ENCODE peak calls at places on chromosomes 7 and 10, in six cellular contexts. P, N, A, I, C and Z are unnamed samples.

GRCh38 chr7:110522061-110522750 is 568.7 kb upstream of the LRRN3 start:
- DNase-seq in P (no peak), N (no peak), A (no peak), I (no peak), C (no peak), Z (no peak)

GRCh38 chr7:44385384-44386138 is 60.2 kb upstream of the CAMK2B start:
- DNase-seq in P (no peak), N (no peak), A (peak), I (peak), C (no peak), Z (no peak)

GRCh38 chr10:10662720-10663467 is 354.8 kb upstream of the CELF2 start:
- DNase-seq in P (no peak), N (no peak), A (no peak), I (no peak), C (no peak), Z (no peak)

GRCh38 chr7:1851731-1852531 is 181.9 kb downstream of the ELFN1 start:
- DNase-seq in P (no peak), N (peak), A (no peak), I (no peak), C (peak), Z (no peak)

GRCh38 chr7:151724920-151725584 is 151.9 kb downstream of the PRKAG2 start:
- DNase-seq in P (no peak), N (no peak), A (no peak), I (no peak), C (peak), Z (peak)

GRCh38 chr7:101743241-101743994 is 74.0 kb upstream of the CUX1 start:
- DNase-seq in P (peak), N (peak), A (peak), I (peak), C (peak), Z (peak)

GRCh38 chr7:99437946-99438572 is 539 bp downstream of the PTCD1 start:
- DNase-seq in P (peak), N (no peak), A (no peak), I (no peak), C (no peak), Z (no peak)

GRCh38 chr7:5822742-5823503 is 41.5 kb upstream of the RNF216 start:
- DNase-seq in P (peak), N (peak), A (peak), I (peak), C (peak), Z (peak)

GRCh38 chr10:66176772-66177171 is 749.1 kb upstream of the LRRTM3 start:
- DNase-seq in P (no peak), N (no peak), A (no peak), I (no peak), C (no peak), Z (no peak)

GRCh38 chr10:86209726-86210125 is 156.9 kb downstream of the GRID1 start:
- DNase-seq in P (no peak), N (no peak), A (no peak), I (no peak), C (no peak), Z (no peak)

GRCh38 chr7:25835191-25835590 is 316.8 kb upstream of the NFE2L3 start:
- DNase-seq in P (no peak), N (no peak), A (no peak), I (no peak), C (no peak), Z (no peak)

GRCh38 chr7:12571691-12572090 is 1.2 kb downstream of the SCIN start:
- DNase-seq in P (no peak), N (no peak), A (no peak), I (no peak), C (no peak), Z (no peak)

GRCh38 chr10:132335189-132336063 is 3.4 kb downstream of the LRRC27 start:
- DNase-seq in P (no peak), N (peak), A (peak), I (peak), C (no peak), Z (peak)

GRCh38 chr10:28796606-28797512 is 119.5 kb downstream of the BAMBI start:
- DNase-seq in P (peak), N (peak), A (no peak), I (peak), C (no peak), Z (no peak)

GRCh38 chr7:150846291-150847115 is 5.8 kb upstream of the AOC1 start:
- DNase-seq in P (no peak), N (no peak), A (peak), I (no peak), C (no peak), Z (no peak)

GRCh38 chr7:135253851-135254815 is 20.5 kb downstream of the STRA8 start:
- DNase-seq in P (peak), N (peak), A (no peak), I (peak), C (no peak), Z (no peak)

GRCh38 chr7:86008898-86009297 is 634.8 kb upstream of the GRM3 start:
- DNase-seq in P (no peak), N (no peak), A (no peak), I (no peak), C (no peak), Z (no peak)

GRCh38 chr7:86012955-86013354 is 630.8 kb upstream of the GRM3 start:
- DNase-seq in P (no peak), N (no peak), A (no peak), I (no peak), C (no peak), Z (no peak)

GRCh38 chr7:86013662-86014061 is 630.0 kb upstream of the GRM3 start:
- DNase-seq in P (no peak), N (no peak), A (no peak), I (no peak), C (no peak), Z (no peak)
- TF ChIP-seq CTCF in P (no peak), N (no peak), A (no peak), I (no peak), C (no peak), Z (no peak)

DNA sequence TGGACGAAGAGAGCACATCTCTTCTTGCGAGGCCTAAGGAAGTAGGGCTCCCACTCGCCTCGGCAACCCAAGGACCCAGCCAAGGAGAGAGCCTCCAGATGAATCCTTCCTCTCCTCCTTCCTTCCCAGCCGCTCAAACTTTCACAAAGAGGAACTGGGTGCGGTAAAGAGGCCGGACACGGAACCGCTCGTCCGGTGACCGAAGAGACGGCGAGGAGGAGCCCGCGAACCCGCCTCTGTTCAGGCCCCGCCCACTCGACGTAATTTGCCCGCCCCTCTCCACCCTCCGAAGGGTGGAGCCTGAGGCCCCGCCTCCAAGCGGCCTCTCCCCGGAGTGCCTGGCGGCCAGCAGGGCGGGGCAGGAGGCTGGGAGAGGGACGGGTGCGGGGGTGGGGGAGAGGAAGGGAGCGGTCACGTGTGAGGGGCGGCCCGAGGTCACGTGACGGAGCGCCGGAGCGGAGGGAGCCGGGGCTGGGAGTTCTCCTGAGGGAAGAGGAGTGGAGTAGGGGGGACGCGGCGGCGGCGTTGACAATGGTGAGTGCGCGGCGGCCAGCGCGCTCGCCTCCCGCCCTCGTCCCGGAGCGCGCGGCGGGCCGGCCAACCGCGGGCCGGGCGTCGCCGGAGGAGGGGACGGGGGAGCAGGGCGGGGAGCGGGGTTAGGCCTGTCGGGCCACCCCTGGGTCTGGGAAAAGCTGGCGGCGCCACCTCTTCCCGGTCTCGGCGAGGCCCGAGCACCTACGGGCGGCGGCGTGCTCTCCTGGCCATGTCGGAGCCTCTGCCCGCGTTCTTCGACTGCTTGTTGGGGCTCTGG is at the start of gene VPS26A:
- DNase-seq in P (peak), N (peak), A (peak), I (peak), C (peak), Z (peak)
- TF ChIP-seq CTCF in P (no peak), N (no peak), A (no peak), I (peak), C (no peak), Z (peak)

GRCh38 chr10:15898046-15898445 is 37.7 kb upstream of the MINDY3 start:
- DNase-seq in P (no peak), N (no peak), A (no peak), I (no peak), C (no peak), Z (no peak)
- TF ChIP-seq CTCF in P (no peak), N (peak), A (peak), I (peak), C (no peak), Z (peak)

DNA sequence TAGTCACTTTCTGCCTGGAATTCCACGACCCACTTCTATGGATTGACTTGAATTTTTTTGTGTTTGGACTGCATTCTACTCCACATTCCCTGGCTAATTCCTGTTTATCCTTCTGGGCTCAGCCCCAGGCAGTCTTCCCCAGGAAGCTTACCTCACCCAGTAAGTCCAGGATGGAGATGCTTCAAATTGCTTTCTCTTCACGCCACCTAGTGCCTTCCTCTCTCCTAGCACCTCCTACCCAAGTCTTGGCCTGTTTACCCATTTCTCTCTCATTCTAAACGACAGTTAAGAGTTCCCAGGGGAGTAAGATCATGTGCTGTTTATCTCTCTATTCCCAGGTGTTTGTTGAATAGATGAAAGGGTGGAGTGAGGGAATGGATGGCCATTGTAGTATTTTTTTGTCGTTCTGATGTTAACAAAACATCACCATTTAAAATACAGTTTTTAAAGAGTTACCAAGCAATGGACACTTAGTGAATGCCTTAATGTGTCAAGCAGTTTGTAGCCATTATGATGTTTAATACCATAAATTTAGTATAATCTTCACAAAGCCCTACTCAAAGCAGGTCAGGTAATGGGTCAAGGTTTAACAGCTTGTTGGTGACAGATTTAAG is 45.5 kb upstream of the TARP start:
- DNase-seq in P (no peak), N (no peak), A (peak), I (peak), C (no peak), Z (peak)
- TF ChIP-seq CTCF in P (no peak), N (peak), A (peak), I (peak), C (peak), Z (peak)

GRCh38 chr10:76037531-76037930 is 606.1 kb downstream of the LRMDA start:
- DNase-seq in P (no peak), N (no peak), A (no peak), I (no peak), C (no peak), Z (no peak)

GRCh38 chr10:76036962-76037361 is 605.5 kb downstream of the LRMDA start:
- DNase-seq in P (no peak), N (no peak), A (no peak), I (no peak), C (no peak), Z (no peak)

GRCh38 chr10:76040830-76041220 is 609.4 kb downstream of the LRMDA start:
- DNase-seq in P (no peak), N (no peak), A (no peak), I (no peak), C (no peak), Z (no peak)

GRCh38 chr10:76038696-76039095 is 607.3 kb downstream of the LRMDA start:
- DNase-seq in P (no peak), N (no peak), A (no peak), I (no peak), C (no peak), Z (no peak)

DNA sequence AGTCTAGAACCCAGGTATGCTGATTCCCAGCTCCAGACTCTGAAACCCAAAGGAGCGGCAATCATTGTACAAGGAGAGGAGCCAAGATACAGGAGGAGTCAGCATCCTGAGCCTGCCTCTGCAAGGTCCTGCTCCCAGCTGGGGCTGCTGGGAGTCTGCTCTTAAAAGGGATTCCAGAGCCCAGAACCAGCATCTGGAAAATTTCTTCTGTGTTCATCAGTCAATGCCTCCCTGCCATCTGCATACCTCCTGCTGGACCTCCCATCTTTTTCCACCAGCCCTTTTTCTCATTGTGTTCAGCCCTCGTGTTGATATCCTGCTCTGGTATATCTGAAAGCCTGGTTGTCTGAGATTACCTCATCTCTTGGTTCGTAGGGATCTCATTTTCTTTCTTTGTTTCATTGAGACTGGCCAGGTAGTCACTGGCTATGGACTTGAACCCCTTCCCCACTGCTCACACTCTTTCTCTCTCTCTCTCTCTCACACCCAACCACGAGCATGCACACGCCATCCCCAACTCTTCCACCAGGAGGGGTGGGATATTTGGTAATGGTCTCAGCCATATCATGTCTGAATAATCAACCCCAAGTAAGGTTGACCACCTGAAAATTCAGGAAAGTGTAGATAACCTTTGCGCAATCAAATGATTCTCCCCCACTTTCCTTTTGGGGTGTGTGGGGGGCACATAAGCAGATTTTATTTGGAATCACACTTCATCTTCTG is 608.8 kb downstream of the LRMDA start:
- DNase-seq in P (no peak), N (no peak), A (no peak), I (no peak), C (no peak), Z (no peak)
- TF ChIP-seq CTCF in P (no peak), N (peak), A (peak), I (no peak), C (no peak), Z (no peak)

DNA sequence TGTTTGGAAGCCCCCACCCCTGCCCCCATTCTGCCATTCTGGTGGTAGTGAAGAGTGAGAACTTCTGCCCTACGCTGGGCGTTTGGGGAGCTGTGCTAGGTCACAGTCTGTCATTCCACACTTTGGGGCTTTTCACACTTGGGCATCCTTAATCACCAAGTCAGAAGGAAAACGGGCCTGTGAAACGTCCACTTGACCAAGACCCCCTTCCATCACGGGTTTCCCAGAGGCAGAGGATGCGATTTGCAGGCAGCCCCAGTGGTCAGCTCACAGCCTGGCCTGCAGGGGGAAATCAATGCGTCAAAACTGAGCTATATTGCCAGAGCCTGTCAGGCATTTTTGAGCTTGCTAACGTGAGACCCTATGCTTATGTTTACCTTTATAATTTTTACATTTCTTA is 663.3 kb upstream of the MGMT start:
- DNase-seq in P (no peak), N (no peak), A (no peak), I (no peak), C (no peak), Z (no peak)
- TF ChIP-seq CTCF in P (no peak), N (no peak), A (peak), I (no peak), C (no peak), Z (no peak)

GRCh38 chr10:125747417-125747816 is 27.9 kb downstream of the EDRF1 start:
- DNase-seq in P (no peak), N (no peak), A (no peak), I (no peak), C (no peak), Z (no peak)

GRCh38 chr10:125739994-125740679 is 20.6 kb downstream of the EDRF1 start:
- DNase-seq in P (no peak), N (no peak), A (no peak), I (no peak), C (no peak), Z (no peak)

GRCh38 chr10:125742465-125742864 is 23.0 kb downstream of the EDRF1 start:
- DNase-seq in P (no peak), N (no peak), A (no peak), I (no peak), C (no peak), Z (no peak)
- TF ChIP-seq CTCF in P (no peak), N (no peak), A (no peak), I (no peak), C (no peak), Z (no peak)

DNA sequence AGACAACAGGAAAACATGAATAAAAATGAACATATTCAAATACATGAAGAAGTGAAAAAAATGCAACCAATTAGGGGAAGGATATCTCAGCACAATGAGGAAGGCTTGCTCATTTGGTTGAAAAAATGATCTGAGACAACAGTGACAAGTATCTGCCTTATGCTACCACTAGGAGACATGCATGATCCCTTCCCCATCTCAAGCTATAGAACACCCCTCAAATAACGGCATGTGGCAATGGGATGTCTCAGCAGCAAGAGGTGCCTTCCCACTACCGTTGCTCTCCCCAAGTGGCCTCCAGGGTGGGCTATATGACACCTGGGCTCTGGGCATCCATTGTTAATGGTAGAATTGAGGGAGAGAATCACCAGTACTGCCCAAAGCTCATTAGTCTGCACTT is 98.1 kb upstream of the RSU1 start:
- DNase-seq in P (no peak), N (no peak), A (peak), I (no peak), C (no peak), Z (no peak)
- TF ChIP-seq CTCF in P (no peak), N (no peak), A (peak), I (no peak), C (no peak), Z (no peak)

GRCh38 chr7:49776994-49777393 is 3.6 kb downstream of the VWC2 start:
- DNase-seq in P (no peak), N (peak), A (peak), I (no peak), C (no peak), Z (no peak)
- TF ChIP-seq CTCF in P (no peak), N (peak), A (peak), I (no peak), C (no peak), Z (peak)